ENCODE peak calls at places on chromosomes 6 and 20, in ten cellular contexts. J, E, P, C, O, Q, U, F, K and A are unnamed samples. For H3K4me1, the result is how much of the 10 kb centered on the place peaks cover.

GRCh38 chr20:34390769-34391447 is 27.8 kb downstream of the ITCH start:
- DNase-seq in J (peak), E (peak), P (peak), C (peak), O (peak), Q (no peak), U (peak), F (peak), K (peak), A (no peak)

GRCh38 chr6:118252474-118252873 is 295.6 kb upstream of the PLN start:
- DNase-seq in J (no peak), E (no peak), P (no peak), C (no peak), O (no peak), Q (no peak), U (no peak), F (no peak), K (no peak), A (no peak)

GRCh38 chr6:27168108-27168507 is 79.4 kb upstream of the PRSS16 start:
- DNase-seq in J (no peak), E (no peak), P (peak), C (no peak), O (no peak), Q (no peak), U (no peak), F (peak), K (no peak), A (no peak)

GRCh38 chr6:37321101-37321500 is 32.7 kb upstream of the RNF8 start:
- DNase-seq in J (no peak), E (no peak), P (no peak), C (no peak), O (no peak), Q (no peak), U (no peak), F (no peak), K (no peak), A (no peak)

GRCh38 chr20:45456632-45457031 is 12.9 kb upstream of the WFDC2 start:
- DNase-seq in J (no peak), E (peak), P (no peak), C (peak), O (no peak), Q (peak), U (no peak), F (peak), K (peak), A (no peak)

GRCh38 chr6:45075246-45075645 is 252.9 kb upstream of the RUNX2 start:
- DNase-seq in J (no peak), E (peak), P (peak), C (peak), O (no peak), Q (no peak), U (no peak), F (peak), K (no peak), A (no peak)

GRCh38 chr6:166565084-166565651 is 21.3 kb downstream of the RAMACL start:
- DNase-seq in J (no peak), E (no peak), P (no peak), C (peak), O (peak), Q (peak), U (peak), F (no peak), K (no peak), A (no peak)

GRCh38 chr6:136250686-136251008 is 536 bp upstream of the MTFR2 start:
- DNase-seq in J (no peak), E (no peak), P (no peak), C (no peak), O (no peak), Q (no peak), U (no peak), F (no peak), K (no peak), A (no peak)

GRCh38 chr20:50041238-50041915 is 58.6 kb downstream of the SNAI1 start:
- DNase-seq in J (no peak), E (no peak), P (no peak), C (no peak), O (no peak), Q (no peak), U (no peak), F (no peak), K (no peak), A (no peak)

GRCh38 chr6:29653452-29654038 is 3.3 kb upstream of the MOG start:
- DNase-seq in J (no peak), E (peak), P (peak), C (peak), O (no peak), Q (peak), U (no peak), F (peak), K (peak), A (no peak)

GRCh38 chr6:129350278-129350677 is 359.7 kb downstream of the ARHGAP18 start:
- DNase-seq in J (no peak), E (no peak), P (no peak), C (no peak), O (no peak), Q (no peak), U (no peak), F (no peak), K (no peak), A (no peak)

GRCh38 chr6:163122365-163122764 is 292.2 kb upstream of the QKI start:
- DNase-seq in J (no peak), E (no peak), P (no peak), C (no peak), O (no peak), Q (no peak), U (no peak), F (no peak), K (no peak), A (no peak)

GRCh38 chr6:92459606-92460005 is 959.8 kb downstream of the EPHA7 start:
- DNase-seq in J (no peak), E (no peak), P (no peak), C (no peak), O (no peak), Q (no peak), U (no peak), F (no peak), K (no peak), A (no peak)

GRCh38 chr6:86192123-86192522 is 549.4 kb upstream of the SYNCRIP start:
- DNase-seq in J (no peak), E (peak), P (peak), C (no peak), O (no peak), Q (peak), U (no peak), F (peak), K (peak), A (no peak)

GRCh38 chr20:31758521-31758920 is 19.4 kb downstream of the TPX2 start:
- DNase-seq in J (no peak), E (no peak), P (no peak), C (no peak), O (no peak), Q (no peak), U (no peak), F (no peak), K (no peak), A (no peak)

GRCh38 chr6:13355043-13355945 is 27.0 kb upstream of the TBC1D7 start:
- DNase-seq in J (peak), E (peak), P (peak), C (peak), O (no peak), Q (no peak), U (no peak), F (peak), K (no peak), A (no peak)

GRCh38 chr6:132551214-132551613 is 1.3 kb upstream of the TAAR8 start:
- DNase-seq in J (no peak), E (no peak), P (no peak), C (no peak), O (no peak), Q (no peak), U (no peak), F (no peak), K (no peak), A (no peak)

GRCh38 chr6:150685860-150686259 is 86.2 kb downstream of the PLEKHG1 start:
- DNase-seq in J (no peak), E (peak), P (peak), C (peak), O (no peak), Q (peak), U (no peak), F (peak), K (no peak), A (no peak)

GRCh38 chr20:44938637-44939036 is 21.6 kb downstream of the TOMM34 start:
- DNase-seq in J (no peak), E (no peak), P (no peak), C (no peak), O (no peak), Q (no peak), U (no peak), F (no peak), K (no peak), A (no peak)

GRCh38 chr6:30672445-30673253 is at the start of gene DHX16:
- DNase-seq in J (peak), E (peak), P (peak), C (peak), O (peak), Q (peak), U (peak), F (peak), K (peak), A (peak)
- H3K4me3 ChIP-seq in J (peak), E (peak), P (peak), C (peak), O (peak), Q (peak), U (peak), F (peak), K (peak), A (peak)

DNA sequence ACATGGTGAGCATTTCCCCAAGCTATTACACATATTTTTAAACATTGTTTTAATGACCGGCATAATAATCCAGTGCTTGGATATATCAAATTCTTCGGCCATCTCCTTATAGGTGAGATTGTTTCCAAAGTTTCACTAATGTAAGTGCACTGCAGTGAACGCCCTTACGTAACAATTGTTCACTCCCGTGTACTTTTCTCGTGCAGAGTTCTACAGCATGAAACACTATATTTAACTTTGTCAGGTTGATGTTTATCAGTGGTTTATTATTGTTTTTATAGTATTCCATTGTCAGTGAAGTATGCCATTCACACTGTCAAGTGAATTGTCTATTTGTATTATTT is 3.4 kb upstream of the GZF1 start:
- DNase-seq in J (no peak), E (no peak), P (no peak), C (no peak), O (no peak), Q (no peak), U (no peak), F (no peak), K (no peak), A (no peak)
- H3K4me1 ChIP-seq in J (under half), E (under half), P (under half), C (under half), O (under half), Q (under half), U (under half), F (under half), K (under half), A (under half)

DNA sequence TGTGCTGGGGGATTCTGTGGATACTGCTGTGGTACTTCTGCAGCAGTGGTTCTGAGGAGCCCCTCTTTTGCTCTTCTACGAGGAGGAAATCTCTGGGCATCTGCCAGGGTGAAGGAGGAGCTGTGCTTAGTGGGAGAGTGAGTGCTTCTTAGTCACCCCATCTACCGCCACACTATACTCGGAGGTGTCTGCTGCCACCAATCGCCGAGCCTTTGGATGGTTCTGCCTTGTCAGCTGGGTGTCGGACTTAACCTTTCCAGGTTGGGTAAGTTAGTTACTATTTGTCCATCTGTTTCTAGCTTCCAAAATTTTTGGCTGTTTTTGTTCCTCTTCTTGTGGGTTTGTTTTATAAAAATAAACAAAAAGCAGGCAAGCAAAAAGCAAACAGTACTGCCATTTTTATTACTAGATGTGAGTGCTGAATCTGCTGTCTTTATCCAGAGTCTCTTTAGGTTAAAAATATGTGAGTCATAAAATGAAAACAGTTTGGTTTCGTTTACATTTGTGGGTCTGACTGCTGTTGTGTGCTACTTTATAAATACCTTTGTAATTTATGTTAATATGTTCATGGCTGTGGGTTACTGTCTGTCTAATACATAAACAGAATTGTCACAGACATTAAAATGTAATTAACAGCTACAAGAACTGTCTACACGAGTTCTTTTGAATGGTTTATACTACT is 89.1 kb downstream of the ARID1B start:
- DNase-seq in J (peak), E (peak), P (peak), C (peak), O (no peak), Q (peak), U (no peak), F (peak), K (no peak), A (no peak)
- H3K4me3 ChIP-seq in J (peak), E (no peak), P (no peak), C (no peak), O (no peak), Q (no peak), U (no peak), F (peak), K (no peak), A (no peak)

GRCh38 chr20:62923669-62924566 is 2.4 kb downstream of the DIDO1 start:
- DNase-seq in J (no peak), E (no peak), P (no peak), C (no peak), O (no peak), Q (no peak), U (no peak), F (no peak), K (no peak), A (no peak)

GRCh38 chr20:62921119-62921687 is 5.1 kb downstream of the DIDO1 start:
- DNase-seq in J (peak), E (peak), P (peak), C (peak), O (peak), Q (peak), U (peak), F (peak), K (peak), A (no peak)

GRCh38 chr20:62924567-62925419 is 1.5 kb downstream of the DIDO1 start:
- DNase-seq in J (no peak), E (peak), P (peak), C (peak), O (no peak), Q (peak), U (peak), F (peak), K (peak), A (no peak)

GRCh38 chr20:62920039-62920645 is 6.2 kb downstream of the DIDO1 start:
- DNase-seq in J (no peak), E (no peak), P (no peak), C (no peak), O (no peak), Q (peak), U (peak), F (no peak), K (no peak), A (no peak)

GRCh38 chr20:62922451-62922921 is 3.8 kb downstream of the DIDO1 start:
- DNase-seq in J (no peak), E (no peak), P (no peak), C (no peak), O (no peak), Q (peak), U (peak), F (no peak), K (no peak), A (no peak)
- H3K4me1 ChIP-seq in J (under half), E (under half), P (half or more), C (under half), O (half or more), Q (under half), U (under half), F (under half), K (half or more), A (half or more)

GRCh38 chr6:130395164-130395563 is 29.3 kb downstream of the TMEM200A start:
- DNase-seq in J (no peak), E (no peak), P (no peak), C (no peak), O (no peak), Q (no peak), U (no peak), F (no peak), K (no peak), A (no peak)

GRCh38 chr6:130390890-130391289 is 25.1 kb downstream of the TMEM200A start:
- DNase-seq in J (no peak), E (no peak), P (no peak), C (no peak), O (no peak), Q (no peak), U (no peak), F (no peak), K (no peak), A (no peak)

GRCh38 chr6:130393306-130393705 is 27.5 kb downstream of the TMEM200A start:
- DNase-seq in J (no peak), E (no peak), P (no peak), C (no peak), O (no peak), Q (no peak), U (no peak), F (no peak), K (no peak), A (no peak)

GRCh38 chr6:130394238-130394637 is 28.4 kb downstream of the TMEM200A start:
- DNase-seq in J (no peak), E (no peak), P (no peak), C (no peak), O (no peak), Q (no peak), U (no peak), F (no peak), K (no peak), A (no peak)

DNA sequence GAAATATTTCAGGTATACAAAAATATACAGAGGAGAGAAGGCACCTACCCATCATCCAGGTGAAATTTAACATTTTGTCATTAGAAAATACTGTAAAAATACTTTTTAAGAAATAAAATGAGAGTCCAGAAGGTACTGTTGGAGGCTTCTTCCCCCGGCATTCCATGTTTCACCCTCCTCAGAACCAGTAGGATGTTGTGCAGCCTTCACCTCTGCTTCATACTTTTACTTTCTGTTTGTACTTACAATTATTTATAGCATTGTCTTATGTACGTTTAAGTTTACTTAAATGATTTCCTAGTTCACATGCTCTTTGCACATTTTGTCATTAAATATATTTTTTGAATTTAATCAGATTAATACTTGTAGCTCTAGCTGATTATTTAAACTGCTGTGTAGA is 30.9 kb downstream of the TMEM200A start:
- DNase-seq in J (no peak), E (peak), P (peak), C (peak), O (no peak), Q (no peak), U (no peak), F (no peak), K (no peak), A (no peak)
- H3K4me3 ChIP-seq in J (no peak), E (peak), P (peak), C (no peak), O (no peak), Q (no peak), U (no peak), F (no peak), K (no peak), A (no peak)